ENCODE peak calls at places on chromosomes 3 and 15, in seven cellular contexts. One of them, this sample, is unnamed.
A peak's percentile ranks its signal among the peaks of the same experiment; 100 is the strongest.

GRCh38 chr15:88990185-88990679 is 77.1 kb upstream of the MFGE8 start:
- DNase-seq in dermis microvascular lymphatic vessel endothelial cell: no peak
- DNase-seq in activated T-helper 9 cell treated with anti-CD3 and anti-CD28 coated beads, Interleukin-2, amount 50 U/mL, for 16 hours: no peak
- DNase-seq in activated CD4-positive, CD25-positive, alpha-beta regulatory T cell treated with anti-CD3 and anti-CD28 coated beads, Interleukin-2, amount 50 U/mL, for 16 hours: no peak
- DNase-seq in OCI-LY7: no peak
- DNase-seq in stimulated activated CD4-positive, alpha-beta T cell treated with anti-CD3 and anti-CD28 coated beads, TNF-alpha, amount 100 ng/mL, for 1 hour: no peak
- DNase-seq in epithelial cell of esophagus: no peak
- DNase-seq in this sample: no peak

GRCh38 chr15:45583731-45584639 is 3.2 kb upstream of the BLOC1S6 start:
- DNase-seq in dermis microvascular lymphatic vessel endothelial cell: no peak
- DNase-seq in activated T-helper 9 cell treated with anti-CD3 and anti-CD28 coated beads, Interleukin-2, amount 50 U/mL, for 16 hours: no peak
- DNase-seq in activated CD4-positive, CD25-positive, alpha-beta regulatory T cell treated with anti-CD3 and anti-CD28 coated beads, Interleukin-2, amount 50 U/mL, for 16 hours: no peak
- DNase-seq in OCI-LY7: no peak
- DNase-seq in stimulated activated CD4-positive, alpha-beta T cell treated with anti-CD3 and anti-CD28 coated beads, TNF-alpha, amount 100 ng/mL, for 1 hour: no peak
- DNase-seq in epithelial cell of esophagus: no peak
- DNase-seq in this sample: no peak

GRCh38 chr3:156676467-156677119 is 2.2 kb downstream of the TIPARP start:
- DNase-seq in dermis microvascular lymphatic vessel endothelial cell: no peak
- DNase-seq in activated T-helper 9 cell treated with anti-CD3 and anti-CD28 coated beads, Interleukin-2, amount 50 U/mL, for 16 hours: no peak
- DNase-seq in activated CD4-positive, CD25-positive, alpha-beta regulatory T cell treated with anti-CD3 and anti-CD28 coated beads, Interleukin-2, amount 50 U/mL, for 16 hours: no peak
- DNase-seq in OCI-LY7: peak; percentile 24
- DNase-seq in stimulated activated CD4-positive, alpha-beta T cell treated with anti-CD3 and anti-CD28 coated beads, TNF-alpha, amount 100 ng/mL, for 1 hour: no peak
- DNase-seq in epithelial cell of esophagus: peak; percentile 84
- DNase-seq in this sample: peak; percentile 67

GRCh38 chr15:67340630-67341029 is 86.0 kb downstream of the IQCH start:
- DNase-seq in dermis microvascular lymphatic vessel endothelial cell: no peak
- DNase-seq in activated T-helper 9 cell treated with anti-CD3 and anti-CD28 coated beads, Interleukin-2, amount 50 U/mL, for 16 hours: no peak
- DNase-seq in activated CD4-positive, CD25-positive, alpha-beta regulatory T cell treated with anti-CD3 and anti-CD28 coated beads, Interleukin-2, amount 50 U/mL, for 16 hours: no peak
- DNase-seq in OCI-LY7: no peak
- DNase-seq in stimulated activated CD4-positive, alpha-beta T cell treated with anti-CD3 and anti-CD28 coated beads, TNF-alpha, amount 100 ng/mL, for 1 hour: no peak
- DNase-seq in epithelial cell of esophagus: no peak
- DNase-seq in this sample: no peak

GRCh38 chr15:67127334-67127664 is 61.9 kb downstream of the SMAD3 start:
- DNase-seq in dermis microvascular lymphatic vessel endothelial cell: no peak
- DNase-seq in activated T-helper 9 cell treated with anti-CD3 and anti-CD28 coated beads, Interleukin-2, amount 50 U/mL, for 16 hours: no peak
- DNase-seq in activated CD4-positive, CD25-positive, alpha-beta regulatory T cell treated with anti-CD3 and anti-CD28 coated beads, Interleukin-2, amount 50 U/mL, for 16 hours: no peak
- DNase-seq in OCI-LY7: no peak
- DNase-seq in stimulated activated CD4-positive, alpha-beta T cell treated with anti-CD3 and anti-CD28 coated beads, TNF-alpha, amount 100 ng/mL, for 1 hour: no peak
- DNase-seq in epithelial cell of esophagus: peak; percentile 98
- DNase-seq in this sample: peak; percentile 94

GRCh38 chr3:29324180-29324651 is 43.3 kb downstream of the RBMS3 start:
- DNase-seq in dermis microvascular lymphatic vessel endothelial cell: peak; percentile 72
- DNase-seq in activated T-helper 9 cell treated with anti-CD3 and anti-CD28 coated beads, Interleukin-2, amount 50 U/mL, for 16 hours: no peak
- DNase-seq in activated CD4-positive, CD25-positive, alpha-beta regulatory T cell treated with anti-CD3 and anti-CD28 coated beads, Interleukin-2, amount 50 U/mL, for 16 hours: no peak
- DNase-seq in OCI-LY7: peak; percentile 46
- DNase-seq in stimulated activated CD4-positive, alpha-beta T cell treated with anti-CD3 and anti-CD28 coated beads, TNF-alpha, amount 100 ng/mL, for 1 hour: no peak
- DNase-seq in epithelial cell of esophagus: peak; percentile 77
- DNase-seq in this sample: peak; percentile 36

GRCh38 chr15:77836901-77837648 is 204.4 kb upstream of the LINGO1 start:
- DNase-seq in dermis microvascular lymphatic vessel endothelial cell: no peak
- DNase-seq in activated T-helper 9 cell treated with anti-CD3 and anti-CD28 coated beads, Interleukin-2, amount 50 U/mL, for 16 hours: no peak
- DNase-seq in activated CD4-positive, CD25-positive, alpha-beta regulatory T cell treated with anti-CD3 and anti-CD28 coated beads, Interleukin-2, amount 50 U/mL, for 16 hours: no peak
- DNase-seq in OCI-LY7: no peak
- DNase-seq in stimulated activated CD4-positive, alpha-beta T cell treated with anti-CD3 and anti-CD28 coated beads, TNF-alpha, amount 100 ng/mL, for 1 hour: no peak
- DNase-seq in epithelial cell of esophagus: no peak
- DNase-seq in this sample: no peak

GRCh38 chr15:39682366-39682765 is 100.3 kb downstream of the FSIP1 start:
- DNase-seq in dermis microvascular lymphatic vessel endothelial cell: no peak
- DNase-seq in activated T-helper 9 cell treated with anti-CD3 and anti-CD28 coated beads, Interleukin-2, amount 50 U/mL, for 16 hours: no peak
- DNase-seq in activated CD4-positive, CD25-positive, alpha-beta regulatory T cell treated with anti-CD3 and anti-CD28 coated beads, Interleukin-2, amount 50 U/mL, for 16 hours: no peak
- DNase-seq in OCI-LY7: no peak
- DNase-seq in stimulated activated CD4-positive, alpha-beta T cell treated with anti-CD3 and anti-CD28 coated beads, TNF-alpha, amount 100 ng/mL, for 1 hour: no peak
- DNase-seq in epithelial cell of esophagus: no peak
- DNase-seq in this sample: no peak

GRCh38 chr3:71724584-71725278 is 471 bp downstream of the EIF4E3 start:
- DNase-seq in dermis microvascular lymphatic vessel endothelial cell: no peak
- DNase-seq in activated T-helper 9 cell treated with anti-CD3 and anti-CD28 coated beads, Interleukin-2, amount 50 U/mL, for 16 hours: no peak
- DNase-seq in activated CD4-positive, CD25-positive, alpha-beta regulatory T cell treated with anti-CD3 and anti-CD28 coated beads, Interleukin-2, amount 50 U/mL, for 16 hours: no peak
- DNase-seq in OCI-LY7: no peak
- DNase-seq in stimulated activated CD4-positive, alpha-beta T cell treated with anti-CD3 and anti-CD28 coated beads, TNF-alpha, amount 100 ng/mL, for 1 hour: no peak
- DNase-seq in epithelial cell of esophagus: peak; percentile 30
- DNase-seq in this sample: no peak

GRCh38 chr3:133137042-133137393 is 98.8 kb downstream of the TMEM108 start:
- DNase-seq in dermis microvascular lymphatic vessel endothelial cell: no peak
- DNase-seq in activated T-helper 9 cell treated with anti-CD3 and anti-CD28 coated beads, Interleukin-2, amount 50 U/mL, for 16 hours: no peak
- DNase-seq in activated CD4-positive, CD25-positive, alpha-beta regulatory T cell treated with anti-CD3 and anti-CD28 coated beads, Interleukin-2, amount 50 U/mL, for 16 hours: no peak
- DNase-seq in OCI-LY7: no peak
- DNase-seq in stimulated activated CD4-positive, alpha-beta T cell treated with anti-CD3 and anti-CD28 coated beads, TNF-alpha, amount 100 ng/mL, for 1 hour: no peak
- DNase-seq in epithelial cell of esophagus: no peak
- DNase-seq in this sample: no peak

GRCh38 chr15:77387355-77388105 is 32.4 kb downstream of the PEAK1 start:
- DNase-seq in dermis microvascular lymphatic vessel endothelial cell: no peak
- DNase-seq in activated T-helper 9 cell treated with anti-CD3 and anti-CD28 coated beads, Interleukin-2, amount 50 U/mL, for 16 hours: no peak
- DNase-seq in activated CD4-positive, CD25-positive, alpha-beta regulatory T cell treated with anti-CD3 and anti-CD28 coated beads, Interleukin-2, amount 50 U/mL, for 16 hours: no peak
- DNase-seq in OCI-LY7: no peak
- DNase-seq in stimulated activated CD4-positive, alpha-beta T cell treated with anti-CD3 and anti-CD28 coated beads, TNF-alpha, amount 100 ng/mL, for 1 hour: no peak
- DNase-seq in epithelial cell of esophagus: peak; percentile 6
- DNase-seq in this sample: no peak

GRCh38 chr15:49902791-49903481 is 216.1 kb downstream of the ATP8B4 start:
- DNase-seq in dermis microvascular lymphatic vessel endothelial cell: no peak
- DNase-seq in activated T-helper 9 cell treated with anti-CD3 and anti-CD28 coated beads, Interleukin-2, amount 50 U/mL, for 16 hours: no peak
- DNase-seq in activated CD4-positive, CD25-positive, alpha-beta regulatory T cell treated with anti-CD3 and anti-CD28 coated beads, Interleukin-2, amount 50 U/mL, for 16 hours: no peak
- DNase-seq in OCI-LY7: no peak
- DNase-seq in stimulated activated CD4-positive, alpha-beta T cell treated with anti-CD3 and anti-CD28 coated beads, TNF-alpha, amount 100 ng/mL, for 1 hour: no peak
- DNase-seq in epithelial cell of esophagus: no peak
- DNase-seq in this sample: no peak

GRCh38 chr3:108404409-108404808 is 106.0 kb downstream of the MYH15 start:
- DNase-seq in dermis microvascular lymphatic vessel endothelial cell: no peak
- DNase-seq in activated T-helper 9 cell treated with anti-CD3 and anti-CD28 coated beads, Interleukin-2, amount 50 U/mL, for 16 hours: no peak
- DNase-seq in activated CD4-positive, CD25-positive, alpha-beta regulatory T cell treated with anti-CD3 and anti-CD28 coated beads, Interleukin-2, amount 50 U/mL, for 16 hours: no peak
- DNase-seq in OCI-LY7: no peak
- DNase-seq in stimulated activated CD4-positive, alpha-beta T cell treated with anti-CD3 and anti-CD28 coated beads, TNF-alpha, amount 100 ng/mL, for 1 hour: no peak
- DNase-seq in epithelial cell of esophagus: no peak
- DNase-seq in this sample: no peak

GRCh38 chr3:32105291-32106131 is 909 bp upstream of the GPD1L start:
- DNase-seq in dermis microvascular lymphatic vessel endothelial cell: no peak
- DNase-seq in activated T-helper 9 cell treated with anti-CD3 and anti-CD28 coated beads, Interleukin-2, amount 50 U/mL, for 16 hours: no peak
- DNase-seq in activated CD4-positive, CD25-positive, alpha-beta regulatory T cell treated with anti-CD3 and anti-CD28 coated beads, Interleukin-2, amount 50 U/mL, for 16 hours: no peak
- DNase-seq in OCI-LY7: no peak
- DNase-seq in stimulated activated CD4-positive, alpha-beta T cell treated with anti-CD3 and anti-CD28 coated beads, TNF-alpha, amount 100 ng/mL, for 1 hour: no peak
- DNase-seq in epithelial cell of esophagus: peak; percentile 78
- DNase-seq in this sample: peak; percentile 19

GRCh38 chr15:66085128-66085527 is 168.4 kb downstream of the MEGF11 start:
- DNase-seq in dermis microvascular lymphatic vessel endothelial cell: no peak
- DNase-seq in activated T-helper 9 cell treated with anti-CD3 and anti-CD28 coated beads, Interleukin-2, amount 50 U/mL, for 16 hours: no peak
- DNase-seq in activated CD4-positive, CD25-positive, alpha-beta regulatory T cell treated with anti-CD3 and anti-CD28 coated beads, Interleukin-2, amount 50 U/mL, for 16 hours: no peak
- DNase-seq in OCI-LY7: peak; percentile 48
- DNase-seq in stimulated activated CD4-positive, alpha-beta T cell treated with anti-CD3 and anti-CD28 coated beads, TNF-alpha, amount 100 ng/mL, for 1 hour: no peak
- DNase-seq in epithelial cell of esophagus: no peak
- DNase-seq in this sample: no peak

GRCh38 chr3:27758083-27758482 is 36.0 kb upstream of the EOMES start:
- DNase-seq in dermis microvascular lymphatic vessel endothelial cell: no peak
- DNase-seq in activated T-helper 9 cell treated with anti-CD3 and anti-CD28 coated beads, Interleukin-2, amount 50 U/mL, for 16 hours: no peak
- DNase-seq in activated CD4-positive, CD25-positive, alpha-beta regulatory T cell treated with anti-CD3 and anti-CD28 coated beads, Interleukin-2, amount 50 U/mL, for 16 hours: no peak
- DNase-seq in OCI-LY7: no peak
- DNase-seq in stimulated activated CD4-positive, alpha-beta T cell treated with anti-CD3 and anti-CD28 coated beads, TNF-alpha, amount 100 ng/mL, for 1 hour: no peak
- DNase-seq in epithelial cell of esophagus: peak; percentile 97
- DNase-seq in this sample: peak; percentile 95

GRCh38 chr15:99239545-99240198 is 9.7 kb downstream of the TTC23 start:
- DNase-seq in dermis microvascular lymphatic vessel endothelial cell: no peak
- DNase-seq in activated T-helper 9 cell treated with anti-CD3 and anti-CD28 coated beads, Interleukin-2, amount 50 U/mL, for 16 hours: no peak
- DNase-seq in activated CD4-positive, CD25-positive, alpha-beta regulatory T cell treated with anti-CD3 and anti-CD28 coated beads, Interleukin-2, amount 50 U/mL, for 16 hours: no peak
- DNase-seq in OCI-LY7: no peak
- DNase-seq in stimulated activated CD4-positive, alpha-beta T cell treated with anti-CD3 and anti-CD28 coated beads, TNF-alpha, amount 100 ng/mL, for 1 hour: no peak
- DNase-seq in epithelial cell of esophagus: no peak
- DNase-seq in this sample: no peak

GRCh38 chr3:38696034-38696433 is 46.5 kb upstream of the SCN5A start:
- DNase-seq in dermis microvascular lymphatic vessel endothelial cell: no peak
- DNase-seq in activated T-helper 9 cell treated with anti-CD3 and anti-CD28 coated beads, Interleukin-2, amount 50 U/mL, for 16 hours: no peak
- DNase-seq in activated CD4-positive, CD25-positive, alpha-beta regulatory T cell treated with anti-CD3 and anti-CD28 coated beads, Interleukin-2, amount 50 U/mL, for 16 hours: no peak
- DNase-seq in OCI-LY7: no peak
- DNase-seq in stimulated activated CD4-positive, alpha-beta T cell treated with anti-CD3 and anti-CD28 coated beads, TNF-alpha, amount 100 ng/mL, for 1 hour: no peak
- DNase-seq in epithelial cell of esophagus: no peak
- DNase-seq in this sample: no peak

GRCh38 chr3:42906085-42906904 is at the start of gene ZNF662:
- DNase-seq in dermis microvascular lymphatic vessel endothelial cell: no peak
- DNase-seq in activated T-helper 9 cell treated with anti-CD3 and anti-CD28 coated beads, Interleukin-2, amount 50 U/mL, for 16 hours: no peak
- DNase-seq in activated CD4-positive, CD25-positive, alpha-beta regulatory T cell treated with anti-CD3 and anti-CD28 coated beads, Interleukin-2, amount 50 U/mL, for 16 hours: no peak
- DNase-seq in OCI-LY7: no peak
- DNase-seq in stimulated activated CD4-positive, alpha-beta T cell treated with anti-CD3 and anti-CD28 coated beads, TNF-alpha, amount 100 ng/mL, for 1 hour: no peak
- DNase-seq in epithelial cell of esophagus: peak; percentile 53
- DNase-seq in this sample: peak; percentile 36

GRCh38 chr3:197750396-197750831 is 731 bp downstream of the FYTTD1 start:
- DNase-seq in dermis microvascular lymphatic vessel endothelial cell: no peak
- DNase-seq in activated T-helper 9 cell treated with anti-CD3 and anti-CD28 coated beads, Interleukin-2, amount 50 U/mL, for 16 hours: peak; percentile 41
- DNase-seq in activated CD4-positive, CD25-positive, alpha-beta regulatory T cell treated with anti-CD3 and anti-CD28 coated beads, Interleukin-2, amount 50 U/mL, for 16 hours: peak; percentile 25
- DNase-seq in OCI-LY7: peak; percentile 85
- DNase-seq in stimulated activated CD4-positive, alpha-beta T cell treated with anti-CD3 and anti-CD28 coated beads, TNF-alpha, amount 100 ng/mL, for 1 hour: no peak
- DNase-seq in epithelial cell of esophagus: peak; percentile 72
- DNase-seq in this sample: peak; percentile 60

GRCh38 chr3:170907519-170908234 is 760 bp downstream of the EIF5A2 start:
- DNase-seq in dermis microvascular lymphatic vessel endothelial cell: no peak
- DNase-seq in activated T-helper 9 cell treated with anti-CD3 and anti-CD28 coated beads, Interleukin-2, amount 50 U/mL, for 16 hours: no peak
- DNase-seq in activated CD4-positive, CD25-positive, alpha-beta regulatory T cell treated with anti-CD3 and anti-CD28 coated beads, Interleukin-2, amount 50 U/mL, for 16 hours: no peak
- DNase-seq in OCI-LY7: peak; percentile 31
- DNase-seq in stimulated activated CD4-positive, alpha-beta T cell treated with anti-CD3 and anti-CD28 coated beads, TNF-alpha, amount 100 ng/mL, for 1 hour: no peak
- DNase-seq in epithelial cell of esophagus: peak; percentile 1
- DNase-seq in this sample: no peak

GRCh38 chr15:99992611-99993231 is 259.5 kb upstream of the LYSMD4 start:
- DNase-seq in dermis microvascular lymphatic vessel endothelial cell: no peak
- DNase-seq in activated T-helper 9 cell treated with anti-CD3 and anti-CD28 coated beads, Interleukin-2, amount 50 U/mL, for 16 hours: no peak
- DNase-seq in activated CD4-positive, CD25-positive, alpha-beta regulatory T cell treated with anti-CD3 and anti-CD28 coated beads, Interleukin-2, amount 50 U/mL, for 16 hours: no peak
- DNase-seq in OCI-LY7: no peak
- DNase-seq in stimulated activated CD4-positive, alpha-beta T cell treated with anti-CD3 and anti-CD28 coated beads, TNF-alpha, amount 100 ng/mL, for 1 hour: no peak
- DNase-seq in epithelial cell of esophagus: no peak
- DNase-seq in this sample: no peak

GRCh38 chr3:149388714-149389417 is 11.4 kb upstream of the TM4SF1 start:
- DNase-seq in dermis microvascular lymphatic vessel endothelial cell: no peak
- DNase-seq in activated T-helper 9 cell treated with anti-CD3 and anti-CD28 coated beads, Interleukin-2, amount 50 U/mL, for 16 hours: no peak
- DNase-seq in activated CD4-positive, CD25-positive, alpha-beta regulatory T cell treated with anti-CD3 and anti-CD28 coated beads, Interleukin-2, amount 50 U/mL, for 16 hours: no peak
- DNase-seq in OCI-LY7: no peak
- DNase-seq in stimulated activated CD4-positive, alpha-beta T cell treated with anti-CD3 and anti-CD28 coated beads, TNF-alpha, amount 100 ng/mL, for 1 hour: no peak
- DNase-seq in epithelial cell of esophagus: no peak
- DNase-seq in this sample: no peak

GRCh38 chr15:48052871-48053383 is 67.9 kb upstream of the SLC24A5 start:
- DNase-seq in dermis microvascular lymphatic vessel endothelial cell: no peak
- DNase-seq in activated T-helper 9 cell treated with anti-CD3 and anti-CD28 coated beads, Interleukin-2, amount 50 U/mL, for 16 hours: no peak
- DNase-seq in activated CD4-positive, CD25-positive, alpha-beta regulatory T cell treated with anti-CD3 and anti-CD28 coated beads, Interleukin-2, amount 50 U/mL, for 16 hours: no peak
- DNase-seq in OCI-LY7: no peak
- DNase-seq in stimulated activated CD4-positive, alpha-beta T cell treated with anti-CD3 and anti-CD28 coated beads, TNF-alpha, amount 100 ng/mL, for 1 hour: no peak
- DNase-seq in epithelial cell of esophagus: peak; percentile 68
- DNase-seq in this sample: peak; percentile 34

GRCh38 chr3:71927505-71928066 is 142.6 kb upstream of the PROK2 start:
- DNase-seq in dermis microvascular lymphatic vessel endothelial cell: no peak
- DNase-seq in activated T-helper 9 cell treated with anti-CD3 and anti-CD28 coated beads, Interleukin-2, amount 50 U/mL, for 16 hours: no peak
- DNase-seq in activated CD4-positive, CD25-positive, alpha-beta regulatory T cell treated with anti-CD3 and anti-CD28 coated beads, Interleukin-2, amount 50 U/mL, for 16 hours: no peak
- DNase-seq in OCI-LY7: no peak
- DNase-seq in stimulated activated CD4-positive, alpha-beta T cell treated with anti-CD3 and anti-CD28 coated beads, TNF-alpha, amount 100 ng/mL, for 1 hour: no peak
- DNase-seq in epithelial cell of esophagus: no peak
- DNase-seq in this sample: no peak

GRCh38 chr3:50245251-50245745 is 9.3 kb downstream of the GNAI2 start:
- DNase-seq in dermis microvascular lymphatic vessel endothelial cell: no peak
- DNase-seq in activated T-helper 9 cell treated with anti-CD3 and anti-CD28 coated beads, Interleukin-2, amount 50 U/mL, for 16 hours: no peak
- DNase-seq in activated CD4-positive, CD25-positive, alpha-beta regulatory T cell treated with anti-CD3 and anti-CD28 coated beads, Interleukin-2, amount 50 U/mL, for 16 hours: no peak
- DNase-seq in OCI-LY7: no peak
- DNase-seq in stimulated activated CD4-positive, alpha-beta T cell treated with anti-CD3 and anti-CD28 coated beads, TNF-alpha, amount 100 ng/mL, for 1 hour: no peak
- DNase-seq in epithelial cell of esophagus: no peak
- DNase-seq in this sample: no peak

GRCh38 chr15:56244237-56244810 is 645 bp upstream of the RFX7 start:
- DNase-seq in dermis microvascular lymphatic vessel endothelial cell: no peak
- DNase-seq in activated T-helper 9 cell treated with anti-CD3 and anti-CD28 coated beads, Interleukin-2, amount 50 U/mL, for 16 hours: peak; percentile 4
- DNase-seq in activated CD4-positive, CD25-positive, alpha-beta regulatory T cell treated with anti-CD3 and anti-CD28 coated beads, Interleukin-2, amount 50 U/mL, for 16 hours: no peak
- DNase-seq in OCI-LY7: peak; percentile 68
- DNase-seq in stimulated activated CD4-positive, alpha-beta T cell treated with anti-CD3 and anti-CD28 coated beads, TNF-alpha, amount 100 ng/mL, for 1 hour: no peak
- DNase-seq in epithelial cell of esophagus: peak; percentile 92
- DNase-seq in this sample: peak; percentile 94

GRCh38 chr15:89761929-89762328 is 10.9 kb upstream of the MESP1 start:
- DNase-seq in dermis microvascular lymphatic vessel endothelial cell: no peak
- DNase-seq in activated T-helper 9 cell treated with anti-CD3 and anti-CD28 coated beads, Interleukin-2, amount 50 U/mL, for 16 hours: no peak
- DNase-seq in activated CD4-positive, CD25-positive, alpha-beta regulatory T cell treated with anti-CD3 and anti-CD28 coated beads, Interleukin-2, amount 50 U/mL, for 16 hours: no peak
- DNase-seq in OCI-LY7: no peak
- DNase-seq in stimulated activated CD4-positive, alpha-beta T cell treated with anti-CD3 and anti-CD28 coated beads, TNF-alpha, amount 100 ng/mL, for 1 hour: no peak
- DNase-seq in epithelial cell of esophagus: no peak
- DNase-seq in this sample: no peak

GRCh38 chr15:64197425-64197824 is 34.6 kb upstream of the PPIB start:
- DNase-seq in dermis microvascular lymphatic vessel endothelial cell: no peak
- DNase-seq in activated T-helper 9 cell treated with anti-CD3 and anti-CD28 coated beads, Interleukin-2, amount 50 U/mL, for 16 hours: no peak
- DNase-seq in activated CD4-positive, CD25-positive, alpha-beta regulatory T cell treated with anti-CD3 and anti-CD28 coated beads, Interleukin-2, amount 50 U/mL, for 16 hours: no peak
- DNase-seq in OCI-LY7: no peak
- DNase-seq in stimulated activated CD4-positive, alpha-beta T cell treated with anti-CD3 and anti-CD28 coated beads, TNF-alpha, amount 100 ng/mL, for 1 hour: no peak
- DNase-seq in epithelial cell of esophagus: no peak
- DNase-seq in this sample: no peak

GRCh38 chr3:141331370-141332318 is 36.7 kb upstream of the ZBTB38 start:
- DNase-seq in dermis microvascular lymphatic vessel endothelial cell: no peak
- DNase-seq in activated T-helper 9 cell treated with anti-CD3 and anti-CD28 coated beads, Interleukin-2, amount 50 U/mL, for 16 hours: no peak
- DNase-seq in activated CD4-positive, CD25-positive, alpha-beta regulatory T cell treated with anti-CD3 and anti-CD28 coated beads, Interleukin-2, amount 50 U/mL, for 16 hours: no peak
- DNase-seq in OCI-LY7: no peak
- DNase-seq in stimulated activated CD4-positive, alpha-beta T cell treated with anti-CD3 and anti-CD28 coated beads, TNF-alpha, amount 100 ng/mL, for 1 hour: no peak
- DNase-seq in epithelial cell of esophagus: peak; percentile 96
- DNase-seq in this sample: peak; percentile 89

GRCh38 chr15:25862469-25863066 is 559 bp downstream of the ATP10A start:
- DNase-seq in dermis microvascular lymphatic vessel endothelial cell: no peak
- DNase-seq in activated T-helper 9 cell treated with anti-CD3 and anti-CD28 coated beads, Interleukin-2, amount 50 U/mL, for 16 hours: peak; percentile 41
- DNase-seq in activated CD4-positive, CD25-positive, alpha-beta regulatory T cell treated with anti-CD3 and anti-CD28 coated beads, Interleukin-2, amount 50 U/mL, for 16 hours: no peak
- DNase-seq in OCI-LY7: no peak
- DNase-seq in stimulated activated CD4-positive, alpha-beta T cell treated with anti-CD3 and anti-CD28 coated beads, TNF-alpha, amount 100 ng/mL, for 1 hour: no peak
- DNase-seq in epithelial cell of esophagus: peak; percentile 69
- DNase-seq in this sample: peak; percentile 11

GRCh38 chr3:42012935-42013651 is 51.2 kb upstream of the ULK4 start:
- DNase-seq in dermis microvascular lymphatic vessel endothelial cell: peak; percentile 38
- DNase-seq in activated T-helper 9 cell treated with anti-CD3 and anti-CD28 coated beads, Interleukin-2, amount 50 U/mL, for 16 hours: peak; percentile 68
- DNase-seq in activated CD4-positive, CD25-positive, alpha-beta regulatory T cell treated with anti-CD3 and anti-CD28 coated beads, Interleukin-2, amount 50 U/mL, for 16 hours: peak; percentile 30
- DNase-seq in OCI-LY7: peak; percentile 97
- DNase-seq in stimulated activated CD4-positive, alpha-beta T cell treated with anti-CD3 and anti-CD28 coated beads, TNF-alpha, amount 100 ng/mL, for 1 hour: peak; percentile 11
- DNase-seq in epithelial cell of esophagus: peak; percentile 76
- DNase-seq in this sample: no peak

GRCh38 chr3:179376474-179376873 is 29.0 kb downstream of the MFN1 start:
- DNase-seq in dermis microvascular lymphatic vessel endothelial cell: no peak
- DNase-seq in activated T-helper 9 cell treated with anti-CD3 and anti-CD28 coated beads, Interleukin-2, amount 50 U/mL, for 16 hours: no peak
- DNase-seq in activated CD4-positive, CD25-positive, alpha-beta regulatory T cell treated with anti-CD3 and anti-CD28 coated beads, Interleukin-2, amount 50 U/mL, for 16 hours: no peak
- DNase-seq in OCI-LY7: no peak
- DNase-seq in stimulated activated CD4-positive, alpha-beta T cell treated with anti-CD3 and anti-CD28 coated beads, TNF-alpha, amount 100 ng/mL, for 1 hour: no peak
- DNase-seq in epithelial cell of esophagus: no peak
- DNase-seq in this sample: no peak

GRCh38 chr3:165713479-165713878 is 123.7 kb downstream of the BCHE start:
- DNase-seq in dermis microvascular lymphatic vessel endothelial cell: no peak
- DNase-seq in activated T-helper 9 cell treated with anti-CD3 and anti-CD28 coated beads, Interleukin-2, amount 50 U/mL, for 16 hours: no peak
- DNase-seq in activated CD4-positive, CD25-positive, alpha-beta regulatory T cell treated with anti-CD3 and anti-CD28 coated beads, Interleukin-2, amount 50 U/mL, for 16 hours: no peak
- DNase-seq in OCI-LY7: no peak
- DNase-seq in stimulated activated CD4-positive, alpha-beta T cell treated with anti-CD3 and anti-CD28 coated beads, TNF-alpha, amount 100 ng/mL, for 1 hour: no peak
- DNase-seq in epithelial cell of esophagus: no peak
- DNase-seq in this sample: no peak

GRCh38 chr15:96330064-96330449 is 443 bp upstream of the NR2F2 start:
- DNase-seq in dermis microvascular lymphatic vessel endothelial cell: no peak
- DNase-seq in activated T-helper 9 cell treated with anti-CD3 and anti-CD28 coated beads, Interleukin-2, amount 50 U/mL, for 16 hours: no peak
- DNase-seq in activated CD4-positive, CD25-positive, alpha-beta regulatory T cell treated with anti-CD3 and anti-CD28 coated beads, Interleukin-2, amount 50 U/mL, for 16 hours: no peak
- DNase-seq in OCI-LY7: no peak
- DNase-seq in stimulated activated CD4-positive, alpha-beta T cell treated with anti-CD3 and anti-CD28 coated beads, TNF-alpha, amount 100 ng/mL, for 1 hour: no peak
- DNase-seq in epithelial cell of esophagus: peak; percentile 84
- DNase-seq in this sample: peak; percentile 68

GRCh38 chr3:71658131-71658530 is 67.1 kb downstream of the EIF4E3 start:
- DNase-seq in dermis microvascular lymphatic vessel endothelial cell: peak; percentile 89
- DNase-seq in activated T-helper 9 cell treated with anti-CD3 and anti-CD28 coated beads, Interleukin-2, amount 50 U/mL, for 16 hours: no peak
- DNase-seq in activated CD4-positive, CD25-positive, alpha-beta regulatory T cell treated with anti-CD3 and anti-CD28 coated beads, Interleukin-2, amount 50 U/mL, for 16 hours: no peak
- DNase-seq in OCI-LY7: no peak
- DNase-seq in stimulated activated CD4-positive, alpha-beta T cell treated with anti-CD3 and anti-CD28 coated beads, TNF-alpha, amount 100 ng/mL, for 1 hour: no peak
- DNase-seq in epithelial cell of esophagus: peak; percentile 71
- DNase-seq in this sample: peak; percentile 73

GRCh38 chr15:66855039-66855438 is 153.0 kb downstream of the SMAD6 start:
- DNase-seq in dermis microvascular lymphatic vessel endothelial cell: no peak
- DNase-seq in activated T-helper 9 cell treated with anti-CD3 and anti-CD28 coated beads, Interleukin-2, amount 50 U/mL, for 16 hours: no peak
- DNase-seq in activated CD4-positive, CD25-positive, alpha-beta regulatory T cell treated with anti-CD3 and anti-CD28 coated beads, Interleukin-2, amount 50 U/mL, for 16 hours: no peak
- DNase-seq in OCI-LY7: no peak
- DNase-seq in stimulated activated CD4-positive, alpha-beta T cell treated with anti-CD3 and anti-CD28 coated beads, TNF-alpha, amount 100 ng/mL, for 1 hour: no peak
- DNase-seq in epithelial cell of esophagus: no peak
- DNase-seq in this sample: no peak

GRCh38 chr3:188497021-188497420 is 343.1 kb downstream of the LPP start:
- DNase-seq in dermis microvascular lymphatic vessel endothelial cell: no peak
- DNase-seq in activated T-helper 9 cell treated with anti-CD3 and anti-CD28 coated beads, Interleukin-2, amount 50 U/mL, for 16 hours: no peak
- DNase-seq in activated CD4-positive, CD25-positive, alpha-beta regulatory T cell treated with anti-CD3 and anti-CD28 coated beads, Interleukin-2, amount 50 U/mL, for 16 hours: no peak
- DNase-seq in OCI-LY7: no peak
- DNase-seq in stimulated activated CD4-positive, alpha-beta T cell treated with anti-CD3 and anti-CD28 coated beads, TNF-alpha, amount 100 ng/mL, for 1 hour: no peak
- DNase-seq in epithelial cell of esophagus: peak; percentile 9
- DNase-seq in this sample: no peak